ENCODE peak calls at places on chromosomes 3 and 15, in five cellular contexts. N is transverse colon, U is heart left ventricle, L is esophagus muscularis mucosa, Q is IMR-90. W is an unnamed sample. For H3K4me1, the result is how much of the 10 kb centered on the place peaks cover.

GRCh38 chr3:63607716-63608115 is 44.8 kb upstream of the SNTN start:
- DNase-seq in N (no peak), U (no peak), L (no peak), Q (no peak), W (no peak)

GRCh38 chr3:171177056-171177455 is 150.5 kb upstream of the SLC2A2 start:
- DNase-seq in N (no peak), U (no peak), L (peak), Q (no peak), W (no peak)

GRCh38 chr3:123602325-123602724 is 17.5 kb upstream of the HACD2 start:
- DNase-seq in N (no peak), U (no peak), L (no peak), Q (peak), W (no peak)

GRCh38 chr15:49887604-49888340 is 231.3 kb downstream of the ATP8B4 start:
- DNase-seq in N (no peak), U (no peak), L (no peak), Q (no peak), W (no peak)

GRCh38 chr3:38662544-38662943 is 13.1 kb upstream of the SCN5A start:
- DNase-seq in N (no peak), U (no peak), L (no peak), Q (peak), W (peak)

GRCh38 chr3:51959651-51960050 is 4.5 kb downstream of the GPR62 start:
- DNase-seq in N (no peak), U (peak), L (no peak), Q (no peak), W (no peak)

GRCh38 chr3:110900583-110900982 is 171.0 kb upstream of the NECTIN3 start:
- DNase-seq in N (no peak), U (no peak), L (no peak), Q (peak), W (no peak)

GRCh38 chr3:94413721-94414106 is 350.9 kb downstream of the NSUN3 start:
- DNase-seq in N (no peak), U (no peak), L (no peak), Q (peak), W (no peak)

GRCh38 chr3:144760831-144761230 is 789.2 kb downstream of the DIPK2A start:
- DNase-seq in N (no peak), U (no peak), L (no peak), Q (no peak), W (no peak)

GRCh38 chr3:177427096-177427495 is 229.8 kb upstream of the TBL1XR1 start:
- DNase-seq in N (no peak), U (no peak), L (no peak), Q (no peak), W (no peak)

GRCh38 chr3:177425042-177425441 is 227.8 kb upstream of the TBL1XR1 start:
- DNase-seq in N (no peak), U (no peak), L (no peak), Q (no peak), W (no peak)

GRCh38 chr3:177427540-177427939 is 230.3 kb upstream of the TBL1XR1 start:
- DNase-seq in N (no peak), U (no peak), L (no peak), Q (peak), W (no peak)

GRCh38 chr3:177424541-177424940 is 227.3 kb upstream of the TBL1XR1 start:
- DNase-seq in N (no peak), U (no peak), L (no peak), Q (no peak), W (no peak)

DNA sequence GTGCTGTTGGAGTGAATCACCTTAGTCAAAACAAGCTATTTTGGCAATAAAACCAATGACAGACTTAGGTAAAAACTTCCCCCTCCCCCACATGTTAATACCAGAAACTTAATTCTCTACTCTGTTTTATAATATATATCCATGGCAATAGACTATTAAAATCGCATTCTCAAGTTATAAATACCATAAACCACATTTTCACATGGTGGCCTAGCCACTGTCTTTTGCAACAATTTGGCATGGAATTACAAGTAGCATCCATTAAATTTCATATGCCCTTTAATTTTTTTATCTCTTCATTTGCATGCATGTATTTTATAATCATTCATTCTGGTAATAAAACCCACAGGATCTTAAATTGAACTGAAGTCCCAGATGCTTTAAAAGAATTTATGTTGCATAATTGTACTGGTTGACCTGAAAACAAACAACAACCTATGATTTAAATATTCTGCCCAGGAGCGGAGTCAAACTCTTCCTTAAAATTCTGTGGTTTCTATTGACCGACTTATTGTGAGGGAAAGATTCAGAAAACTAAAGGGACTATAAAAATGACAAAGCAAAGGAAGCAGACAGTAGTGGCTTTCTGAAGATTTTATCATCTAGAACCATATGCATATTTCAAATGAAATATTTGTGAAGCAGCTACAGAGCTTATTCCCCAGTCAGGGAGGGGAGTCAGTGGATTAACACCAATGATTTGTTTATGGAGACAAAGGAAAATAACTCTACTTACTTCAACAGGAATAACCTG is 229.0 kb upstream of the TBL1XR1 start:
- DNase-seq in N (no peak), U (no peak), L (no peak), Q (no peak), W (no peak)
- H3K4me3 ChIP-seq in N (no peak), U (no peak), L (no peak), Q (no peak), W (no peak)

GRCh38 chr3:128081846-128082245 is 29.6 kb downstream of the SEC61A1 start:
- DNase-seq in N (no peak), U (no peak), L (no peak), Q (peak), W (no peak)

GRCh38 chr3:128078875-128079274 is 26.6 kb downstream of the SEC61A1 start:
- DNase-seq in N (no peak), U (no peak), L (no peak), Q (no peak), W (no peak)

GRCh38 chr3:128081226-128081625 is 29.0 kb downstream of the SEC61A1 start:
- DNase-seq in N (no peak), U (no peak), L (no peak), Q (no peak), W (no peak)

GRCh38 chr3:128080323-128080898 is 28.2 kb downstream of the SEC61A1 start:
- DNase-seq in N (no peak), U (no peak), L (no peak), Q (peak), W (no peak)

DNA sequence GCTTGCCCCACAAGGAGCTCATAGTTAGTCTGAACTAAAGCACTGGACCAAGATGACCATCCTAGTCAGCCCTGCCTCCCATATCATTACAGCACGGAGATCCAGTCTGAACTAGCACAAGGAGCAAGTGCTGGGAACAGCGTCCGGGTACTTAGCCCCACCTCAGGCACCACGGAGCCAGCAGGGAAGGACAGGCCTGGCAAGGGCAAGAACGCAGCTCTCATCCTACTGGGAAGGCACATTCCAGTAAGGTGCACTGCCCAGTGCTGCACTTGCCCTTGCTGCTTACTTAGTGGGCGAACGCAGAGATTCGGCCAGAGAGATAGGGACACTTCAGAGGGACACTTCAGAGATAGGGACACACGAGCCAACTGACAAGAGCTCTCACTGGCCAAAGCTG is 27.6 kb downstream of the SEC61A1 start:
- DNase-seq in N (no peak), U (no peak), L (no peak), Q (no peak), W (no peak)
- H3K4me1 ChIP-seq in N (under half), U (half or more), L (half or more), Q (under half), W (under half)

GRCh38 chr15:90782450-90782849 is 65.3 kb downstream of the BLM start:
- DNase-seq in N (no peak), U (no peak), L (no peak), Q (no peak), W (no peak)

GRCh38 chr15:90774731-90775521 is 57.8 kb downstream of the BLM start:
- DNase-seq in N (no peak), U (no peak), L (no peak), Q (peak), W (no peak)

GRCh38 chr15:90780916-90781315 is 63.8 kb downstream of the BLM start:
- DNase-seq in N (no peak), U (no peak), L (no peak), Q (no peak), W (no peak)
- H3K4me3 ChIP-seq in N (no peak), U (no peak), L (no peak), Q (no peak), W (no peak)

GRCh38 chr15:65095011-65095746 is 18.6 kb downstream of the KBTBD13 start:
- DNase-seq in N (peak), U (no peak), L (no peak), Q (no peak), W (no peak)
- H3K4me1 ChIP-seq in N (under half), U (under half), L (under half), Q (under half), W (under half)

DNA sequence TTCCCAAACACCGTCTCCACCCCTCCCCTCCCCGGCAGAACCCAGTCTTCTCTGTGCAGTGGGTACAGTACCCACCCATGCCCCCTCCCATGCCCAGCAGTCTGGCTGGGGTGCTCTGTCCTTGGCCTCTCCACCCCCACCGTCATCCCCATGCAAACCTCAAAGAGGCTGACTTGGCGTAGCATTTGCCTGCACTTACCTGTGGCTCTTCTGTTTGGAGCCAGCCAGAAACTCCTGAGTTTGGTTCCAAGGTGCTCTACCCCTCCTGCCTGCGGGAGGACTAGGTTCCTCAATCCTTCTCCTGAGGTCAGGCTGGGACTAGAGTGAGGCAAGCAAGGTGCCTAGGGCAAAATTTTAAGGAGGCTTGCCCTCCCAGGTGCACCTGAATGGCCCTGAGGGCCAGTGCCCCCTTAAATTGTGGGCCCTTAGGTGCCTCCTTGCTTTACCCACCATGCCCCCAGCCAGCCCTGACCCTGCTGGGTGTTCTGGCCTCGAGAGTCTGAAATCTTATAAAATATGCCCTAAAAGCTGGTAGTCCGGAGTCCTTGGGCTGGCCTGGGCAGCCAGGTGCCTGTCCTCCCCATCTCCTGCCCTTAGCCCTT is 47.1 kb upstream of the C15orf39 start:
- DNase-seq in N (no peak), U (no peak), L (no peak), Q (no peak), W (no peak)
- H3K4me3 ChIP-seq in N (no peak), U (no peak), L (no peak), Q (no peak), W (no peak)

DNA sequence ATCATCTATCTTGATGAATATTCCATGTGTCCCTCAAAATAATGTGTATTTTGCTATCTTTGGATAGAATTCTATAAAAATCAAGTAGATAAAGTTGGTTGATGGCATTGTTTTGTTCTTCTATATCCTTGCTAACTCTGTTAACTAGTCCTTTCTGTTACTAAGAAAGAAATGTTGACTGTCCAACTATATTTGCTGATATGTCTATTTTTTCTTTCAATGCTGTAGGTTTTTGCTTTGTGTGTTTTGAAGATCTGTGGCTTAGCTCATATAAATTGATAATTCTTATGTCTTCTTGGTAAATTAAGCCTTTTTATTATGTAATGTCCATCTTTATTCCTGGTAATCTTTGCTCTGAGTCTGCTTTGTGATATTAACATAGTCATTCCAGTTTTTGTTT is 70.9 kb downstream of the SUCNR1 start:
- DNase-seq in N (no peak), U (no peak), L (no peak), Q (no peak), W (no peak)
- H3K4me1 ChIP-seq in N (under half), U (under half), L (under half), Q (under half), W (under half)

DNA sequence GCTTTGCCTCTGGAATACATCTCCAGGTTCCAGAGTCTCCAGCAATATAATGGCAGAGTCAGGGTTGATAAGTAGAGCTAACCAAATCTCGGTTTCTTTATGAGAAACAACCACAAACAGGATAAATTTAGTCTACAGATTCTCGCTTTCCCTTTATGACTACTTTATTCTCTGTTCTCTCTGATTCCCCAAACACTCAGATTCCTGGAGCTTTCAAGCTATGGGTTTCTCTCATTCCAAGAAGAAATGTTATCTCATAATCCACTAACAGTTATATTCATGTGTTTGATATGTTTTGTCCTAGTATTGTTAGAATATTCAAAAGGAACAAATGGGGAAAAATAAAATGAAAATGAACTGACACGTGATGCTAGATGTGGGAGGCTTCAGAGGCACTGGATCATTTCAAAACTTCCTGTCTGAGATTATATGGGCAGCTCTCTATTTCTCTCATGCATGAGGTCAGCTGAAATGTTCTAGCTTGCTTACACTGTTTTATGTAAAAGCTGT is 1013.9 kb upstream of the SEMA6D start:
- DNase-seq in N (no peak), U (no peak), L (no peak), Q (no peak), W (no peak)
- H3K4me3 ChIP-seq in N (no peak), U (no peak), L (no peak), Q (no peak), W (no peak)

GRCh38 chr15:63539517-63539916 is 35.1 kb downstream of the USP3 start:
- DNase-seq in N (peak), U (no peak), L (no peak), Q (no peak), W (no peak)
- H3K4me1 ChIP-seq in N (under half), U (under half), L (under half), Q (under half), W (under half)

GRCh38 chr15:57305009-57305408 is 71.3 kb upstream of the CGNL1 start:
- DNase-seq in N (no peak), U (no peak), L (no peak), Q (no peak), W (no peak)
- H3K4me3 ChIP-seq in N (no peak), U (no peak), L (no peak), Q (no peak), W (no peak)

GRCh38 chr15:98854496-98854895 is 153.1 kb downstream of the PGPEP1L start:
- DNase-seq in N (no peak), U (no peak), L (no peak), Q (no peak), W (no peak)

GRCh38 chr15:98850991-98851776 is 156.4 kb downstream of the PGPEP1L start:
- DNase-seq in N (peak), U (peak), L (peak), Q (peak), W (peak)

GRCh38 chr15:98853593-98854420 is 153.8 kb downstream of the PGPEP1L start:
- DNase-seq in N (peak), U (no peak), L (no peak), Q (no peak), W (no peak)

GRCh38 chr15:98855067-98855814 is 152.4 kb downstream of the PGPEP1L start:
- DNase-seq in N (no peak), U (no peak), L (no peak), Q (no peak), W (no peak)

DNA sequence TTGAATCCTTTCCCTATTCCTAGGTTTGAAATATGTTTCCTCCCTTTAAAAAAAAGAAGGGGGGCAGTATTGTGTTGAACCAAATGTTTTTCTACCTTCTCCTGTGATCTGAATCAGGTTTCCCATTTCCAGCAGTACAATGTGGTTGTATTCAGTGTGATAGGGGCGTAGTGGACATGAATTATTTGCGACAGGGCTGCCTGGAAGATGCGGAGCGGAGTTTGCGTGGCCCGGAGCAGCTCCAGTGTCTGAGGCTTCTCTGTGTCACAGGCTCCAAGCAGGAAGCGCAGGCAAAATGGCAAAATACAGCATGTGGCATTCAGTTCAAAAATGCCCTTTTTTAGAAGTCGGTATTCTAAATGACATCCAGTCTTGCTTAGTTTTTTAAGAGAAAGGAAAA is 154.4 kb downstream of the PGPEP1L start:
- DNase-seq in N (peak), U (peak), L (peak), Q (peak), W (peak)
- H3K4me1 ChIP-seq in N (under half), U (half or more), L (under half), Q (under half), W (under half)

W was measured in testis.